ENCODE peak calls at places on chromosomes 12 and 14, in six cellular contexts. E, W, I, T, Q and B are unnamed samples. For H3K4me1 and H3K9me3, the result is how much of the 10 kb centered on the place peaks cover.

GRCh38 chr12:6234906-6235305 is 34.7 kb downstream of the CD9 start:
- DNase-seq in I (no peak), Q (no peak), E (no peak), T (no peak), W (no peak), B (no peak)

GRCh38 chr14:30620178-30620577 is 1.9 kb upstream of the SCFD1 start:
- DNase-seq in E (no peak), I (no peak), W (no peak), T (peak), Q (no peak), B (peak)

GRCh38 chr14:26598672-26599131 is 869 bp upstream of the NOVA1 start:
- DNase-seq in W (no peak), Q (no peak), I (no peak), E (no peak), T (no peak), B (no peak)

GRCh38 chr14:77409131-77409533 is 14.2 kb downstream of the NOXRED1 start:
- DNase-seq in Q (no peak), W (no peak), I (peak), T (peak), E (peak), B (no peak)

GRCh38 chr12:24845615-24846014 is 103.3 kb downstream of the BCAT1 start:
- DNase-seq in T (no peak), I (no peak), Q (no peak), W (no peak), E (no peak), B (peak)

GRCh38 chr12:65672441-65672840 is 151.8 kb upstream of the HMGA2 start:
- DNase-seq in T (no peak), Q (no peak), W (no peak), I (no peak), E (no peak), B (no peak)

GRCh38 chr14:38788060-38788459 is 315.0 kb downstream of the SEC23A start:
- DNase-seq in T (no peak), E (no peak), W (no peak), I (no peak), Q (no peak), B (no peak)

GRCh38 chr12:52321433-52321832 is 235 bp upstream of the KRT83 start:
- DNase-seq in Q (no peak), T (no peak), W (no peak), E (no peak), I (no peak), B (no peak)

GRCh38 chr12:124758266-124759200 is 105.1 kb downstream of the SCARB1 start:
- DNase-seq in T (no peak), Q (no peak), I (no peak), W (no peak), E (no peak), B (no peak)

GRCh38 chr12:94198872-94199271 is 50.5 kb downstream of the PLXNC1 start:
- DNase-seq in W (no peak), T (no peak), I (no peak), Q (no peak), E (no peak), B (no peak)

GRCh38 chr14:96929969-96930368 is 132.8 kb downstream of the VRK1 start:
- DNase-seq in I (no peak), Q (no peak), T (no peak), W (no peak), E (no peak), B (no peak)

GRCh38 chr12:10236720-10237119 is 24.0 kb downstream of the GABARAPL1 start:
- DNase-seq in Q (no peak), I (no peak), T (no peak), W (no peak), E (no peak), B (no peak)

GRCh38 chr12:130815028-130815741 is 23.9 kb downstream of the STX2 start:
- DNase-seq in E (no peak), I (no peak), Q (no peak), T (no peak), W (no peak), B (no peak)

GRCh38 chr12:56231184-56231582 is 1.3 kb downstream of the SLC39A5 start:
- DNase-seq in E (no peak), W (no peak), I (no peak), T (no peak), Q (no peak), B (no peak)

GRCh38 chr12:47891356-47891755 is 13.4 kb downstream of the VDR start:
- DNase-seq in I (no peak), Q (no peak), W (no peak), T (no peak), E (no peak), B (no peak)

GRCh38 chr12:109879332-109880048 is 851 bp downstream of the GLTP start:
- DNase-seq in W (no peak), T (peak), I (no peak), Q (no peak), E (no peak), B (peak)

GRCh38 chr12:10293570-10294227 is 14.0 kb upstream of the KLRD1 start:
- DNase-seq in E (no peak), T (no peak), Q (no peak), W (no peak), I (no peak), B (no peak)

GRCh38 chr12:67760586-67761275 is 112.2 kb downstream of the DYRK2 start:
- DNase-seq in Q (no peak), T (peak), W (no peak), E (no peak), I (no peak), B (no peak)

GRCh38 chr14:105944632-105945610 is 418.5 kb downstream of the TMEM121 start:
- DNase-seq in E (no peak), T (no peak), Q (no peak), W (peak), I (no peak), B (no peak)

GRCh38 chr12:119685375-119685774 is 17.4 kb downstream of the PRKAB1 start:
- DNase-seq in I (no peak), E (no peak), T (no peak), Q (no peak), W (no peak), B (no peak)

GRCh38 chr12:16603916-16604575 is 1.9 kb downstream of the LMO3 start:
- DNase-seq in W (no peak), E (no peak), T (no peak), I (no peak), Q (no peak), B (no peak)

DNA sequence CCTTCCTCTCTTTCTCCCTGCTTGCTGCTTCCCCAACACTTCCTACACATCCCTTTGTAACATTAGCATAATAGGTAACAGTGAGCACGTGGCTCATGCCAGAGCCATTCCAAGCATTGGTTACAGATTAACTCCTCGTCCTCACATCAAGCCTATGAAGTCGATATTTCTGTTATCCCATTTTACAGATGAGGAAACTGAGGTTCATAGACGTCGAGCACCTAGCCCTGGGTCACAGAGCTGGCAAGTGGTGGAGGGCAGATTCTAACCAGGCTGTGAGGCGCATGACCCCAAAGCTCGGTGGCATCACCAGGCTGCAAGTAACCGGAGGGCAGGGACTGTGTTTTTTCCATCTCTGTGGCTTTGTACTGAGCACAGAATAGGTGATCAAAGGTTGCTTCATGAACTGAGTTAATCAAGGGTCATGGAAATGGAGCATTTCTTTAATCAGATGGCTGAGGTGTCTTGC is 5.7 kb upstream of the SERPINA1 start:
- DNase-seq in T (no peak), E (no peak), Q (no peak), W (no peak), I (no peak), B (no peak)
- H3K4me1 ChIP-seq in T (under half), E (under half), Q (under half), W (under half), I (under half), B (under half)

GRCh38 chr14:23624830-23625404 is 11.2 kb upstream of the DHRS2 start:
- DNase-seq in E (no peak), W (no peak), I (no peak), T (no peak), Q (no peak), B (no peak)

GRCh38 chr14:23629831-23630396 is 6.2 kb upstream of the DHRS2 start:
- DNase-seq in T (no peak), E (no peak), Q (no peak), W (no peak), I (no peak), B (no peak)

GRCh38 chr14:23629204-23629603 is 7.0 kb upstream of the DHRS2 start:
- DNase-seq in I (no peak), T (no peak), W (no peak), E (no peak), Q (no peak), B (no peak)

GRCh38 chr14:23627961-23628360 is 8.2 kb upstream of the DHRS2 start:
- DNase-seq in Q (no peak), I (no peak), W (no peak), E (no peak), T (no peak), B (peak)

GRCh38 chr14:23626946-23627345 is 9.2 kb upstream of the DHRS2 start:
- DNase-seq in I (no peak), T (no peak), Q (no peak), E (no peak), W (no peak), B (no peak)
- H3K9me3 ChIP-seq in I (under half), T (under half), Q (under half), E (under half), W (under half), B (under half)

DNA sequence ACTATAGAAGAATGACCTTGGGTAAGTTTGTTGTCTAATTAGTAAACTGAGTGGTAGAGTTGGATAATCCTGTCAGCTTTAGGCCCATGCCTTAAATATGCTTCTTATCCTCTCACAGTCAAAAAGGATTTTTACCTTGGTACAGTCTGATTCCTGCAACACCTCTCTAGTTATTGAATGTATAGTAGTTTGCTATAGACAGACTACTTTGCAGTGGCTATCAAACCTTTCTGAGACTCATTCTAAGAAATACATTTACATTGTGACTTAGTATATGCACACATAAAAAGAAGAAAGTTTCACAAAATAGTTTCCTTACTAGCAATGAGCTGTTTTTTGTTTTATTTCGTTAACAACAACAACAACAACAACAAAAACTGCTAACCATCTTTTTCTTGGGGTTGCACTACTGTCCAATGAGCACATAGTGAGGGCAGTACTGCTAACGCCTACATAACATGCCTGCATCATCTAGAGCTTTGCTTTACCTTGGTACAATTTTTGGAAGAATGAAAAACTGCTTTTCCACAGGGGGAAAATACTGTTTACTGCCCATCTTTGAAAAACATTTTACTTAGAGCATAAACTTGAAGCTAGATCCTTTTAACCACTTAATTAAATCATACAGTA is 28.5 kb downstream of the WNK1 start:
- DNase-seq in T (no peak), I (no peak), E (no peak), W (no peak), Q (no peak), B (no peak)
- H3K4me1 ChIP-seq in T (under half), I (under half), E (under half), W (half or more), Q (under half), B (under half)

GRCh38 chr14:28001002-28001401 is 765.6 kb upstream of the FOXG1 start:
- DNase-seq in Q (no peak), I (peak), T (no peak), E (no peak), W (no peak), B (no peak)

DNA sequence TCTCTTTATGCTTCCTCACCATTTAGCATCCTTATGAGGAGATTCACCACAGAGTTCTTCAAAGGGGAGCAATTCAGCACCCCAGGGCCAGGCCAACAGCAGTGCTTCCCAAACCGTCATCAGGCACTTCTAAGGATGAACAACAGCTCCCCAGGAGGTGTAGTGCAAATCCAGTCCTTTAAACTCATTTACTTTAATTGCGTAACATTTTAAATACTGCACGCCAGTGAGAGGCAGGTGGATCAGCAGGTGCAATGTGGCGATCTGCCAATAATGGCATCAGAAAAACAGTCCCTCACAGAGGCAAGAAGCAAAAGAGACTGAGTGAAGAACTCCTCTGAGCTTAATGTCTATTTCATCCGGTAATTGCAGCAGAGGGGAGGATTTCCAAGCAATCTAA is 770.9 kb upstream of the FOXG1 start:
- DNase-seq in T (no peak), Q (no peak), E (no peak), I (no peak), W (no peak), B (no peak)
- H3K9me3 ChIP-seq in T (under half), Q (under half), E (under half), I (under half), W (under half), B (under half)

DNA sequence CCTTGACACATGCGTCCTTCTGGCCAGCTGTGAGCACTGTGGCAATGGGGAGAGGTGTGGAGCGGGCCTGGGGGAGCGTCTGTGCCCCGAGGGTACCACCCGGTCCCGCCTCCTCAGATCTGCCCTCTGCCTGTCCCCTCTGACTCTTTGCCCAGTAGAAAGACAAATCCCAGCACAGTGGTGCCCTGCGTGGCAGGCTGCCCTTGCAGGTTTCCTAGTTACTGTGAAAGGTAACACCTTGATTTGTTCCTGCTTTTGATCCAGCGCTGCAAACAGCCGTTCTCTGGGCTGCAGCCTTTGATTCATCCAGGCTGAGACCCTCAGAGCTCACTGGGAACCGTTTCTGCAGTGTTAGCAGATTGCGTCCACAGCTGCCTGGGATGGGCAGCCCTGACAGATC is 16.4 kb downstream of the FBRSL1 start:
- DNase-seq in E (no peak), Q (no peak), W (no peak), T (no peak), I (no peak), B (no peak)
- H3K4me1 ChIP-seq in E (under half), Q (under half), W (under half), T (half or more), I (under half), B (under half)

GRCh38 chr12:34402228-34402898 is 380.1 kb downstream of the ALG10 start:
- DNase-seq in I (peak), E (no peak), W (no peak), Q (no peak), T (no peak), B (no peak)
- H3K9me3 ChIP-seq in I (half or more), E (under half), W (under half), Q (under half), T (under half), B (under half)

DNA sequence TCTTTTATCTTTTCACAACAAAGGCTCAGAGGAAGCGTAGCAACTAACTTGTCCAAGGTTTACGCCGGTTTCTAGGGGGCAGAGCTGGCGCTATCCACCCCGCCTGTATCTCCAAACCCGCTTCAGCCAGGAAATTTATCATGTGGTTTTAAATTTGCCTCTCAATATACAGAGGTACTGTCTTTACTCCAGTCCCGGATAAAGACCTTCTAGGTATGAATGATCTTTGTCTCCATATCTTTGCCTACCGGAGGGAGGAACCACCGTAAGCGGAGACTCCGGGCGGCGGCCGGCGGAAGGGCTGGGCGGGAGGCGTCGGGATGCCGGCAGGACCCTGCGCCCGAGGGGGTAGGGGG is 693 bp upstream of the RIMKLB start:
- DNase-seq in Q (no peak), E (no peak), W (no peak), T (peak), I (peak), B (peak)
- H3K4me1 ChIP-seq in Q (under half), E (under half), W (under half), T (under half), I (under half), B (under half)

GRCh38 chr12:132998742-132999141 is 12.6 kb downstream of the ZNF26 start:
- DNase-seq in W (no peak), I (no peak), Q (no peak), E (no peak), T (no peak), B (no peak)
- H3K9me3 ChIP-seq in W (half or more), I (half or more), Q (under half), E (under half), T (half or more), B (half or more)

GRCh38 chr12:111761706-111762105 is 5.0 kb upstream of the ALDH2 start:
- DNase-seq in T (no peak), I (no peak), Q (no peak), W (no peak), E (no peak), B (no peak)

GRCh38 chr12:111759991-111760390 is 6.7 kb upstream of the ALDH2 start:
- DNase-seq in W (no peak), Q (no peak), I (no peak), E (no peak), T (no peak), B (no peak)

GRCh38 chr12:111758120-111758561 is 8.6 kb upstream of the ALDH2 start:
- DNase-seq in Q (no peak), I (peak), W (no peak), T (no peak), E (no peak), B (no peak)

GRCh38 chr12:111759276-111759675 is 7.5 kb upstream of the ALDH2 start:
- DNase-seq in I (no peak), Q (no peak), W (no peak), E (no peak), T (no peak), B (no peak)

DNA sequence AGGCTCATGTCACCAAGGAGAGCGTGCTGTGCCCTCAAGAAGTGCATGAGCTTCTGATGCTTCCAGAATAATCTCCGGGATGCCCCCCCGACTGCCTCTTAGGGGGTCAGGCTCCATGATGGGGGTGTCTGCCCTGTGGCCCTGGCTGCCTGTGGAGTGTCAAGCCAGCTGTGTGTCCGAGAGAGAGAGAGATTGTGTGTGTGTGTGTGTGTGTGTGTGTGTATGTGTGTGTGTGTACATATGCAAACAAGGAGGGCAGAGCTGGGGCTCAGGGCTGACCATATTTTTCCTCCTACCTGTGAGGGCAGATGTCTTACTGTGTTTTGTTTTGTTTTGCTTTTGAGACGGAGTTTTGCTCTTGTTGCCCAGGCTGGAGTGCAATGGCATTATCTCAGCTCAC is 5.6 kb upstream of the ALDH2 start:
- DNase-seq in W (no peak), Q (no peak), E (no peak), I (no peak), T (no peak), B (no peak)
- H3K4me1 ChIP-seq in W (under half), Q (under half), E (under half), I (under half), T (under half), B (under half)

DNA sequence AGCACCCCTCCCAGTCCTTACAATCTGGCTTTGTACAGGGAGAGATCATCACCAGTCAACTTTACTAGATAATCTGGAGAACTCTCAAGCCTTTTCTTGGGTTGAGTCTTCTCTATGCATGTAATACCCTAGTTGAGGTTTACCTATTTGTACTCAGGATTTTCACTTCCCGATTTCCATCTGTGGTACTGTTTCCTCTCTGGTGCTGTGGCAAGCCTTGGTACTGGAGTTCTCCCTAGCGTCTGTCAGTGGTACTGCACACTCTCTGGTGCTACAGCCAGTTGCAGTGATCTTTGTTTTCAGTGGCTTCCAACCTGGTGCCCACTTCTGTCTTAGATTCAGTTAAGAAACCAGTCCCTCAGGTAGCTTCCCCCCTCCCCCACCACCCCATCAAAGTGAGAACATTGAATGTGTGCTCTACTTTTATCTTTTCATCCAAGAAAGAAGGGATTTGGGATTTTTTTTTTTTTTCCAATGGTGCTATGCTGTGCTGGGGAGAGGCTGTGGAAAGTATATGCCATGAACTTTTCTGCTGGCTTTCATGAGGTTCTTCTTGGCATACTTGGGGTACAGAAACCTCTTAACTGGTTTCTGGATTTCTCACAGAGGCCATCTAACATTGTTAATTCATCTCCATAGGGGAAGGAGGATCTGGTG is 69.4 kb upstream of the EVL start:
- DNase-seq in I (peak), Q (peak), W (peak), T (peak), E (peak), B (peak)
- H3K9me3 ChIP-seq in I (under half), Q (under half), W (under half), T (under half), E (under half), B (under half)